ENCODE peak calls at places on chromosomes 5 and 9, in six cellular contexts. T is endodermal cell, W is choroid plexus epithelial cell, V is tibial artery, D is glutamatergic neuron, P is retinal pigment epithelial cell. B is an unnamed sample.

GRCh38 chr5:53261245-53261644 is 151.7 kb upstream of the MOCS2 start:
- DNase-seq in V (no peak), W (peak; percentile 41), D (no peak), P (no peak), T (no peak), B (no peak)

GRCh38 chr5:105954341-105954740 is 1716.4 kb downstream of the EFNA5 start:
- DNase-seq in T (no peak), V (no peak), W (peak; percentile 11), D (no peak), P (no peak), B (no peak)

GRCh38 chr5:73663860-73664240 is 37.9 kb downstream of the ARHGEF28 start:
- DNase-seq in D (no peak), V (no peak), P (no peak), T (no peak), W (no peak), B (no peak)

GRCh38 chr5:179190851-179191505 is 130.8 kb downstream of the ZNF354C start:
- DNase-seq in V (peak; percentile 63), D (peak; percentile 50), P (no peak), T (no peak), W (no peak), B (no peak)

GRCh38 chr5:56026863-56027300 is 32.1 kb upstream of the IL6ST start:
- DNase-seq in W (peak; percentile 92), V (no peak), D (no peak), P (peak; percentile 64), T (no peak), B (no peak)

GRCh38 chr5:146369691-146370090 is 31.1 kb downstream of the POU4F3 start:
- DNase-seq in W (peak; percentile 65), P (peak; percentile 38), D (no peak), T (no peak), V (no peak), B (no peak)

GRCh38 chr5:173475780-173476179 is 140.7 kb downstream of the BOD1 start:
- DNase-seq in W (no peak), V (no peak), T (no peak), D (no peak), P (no peak), B (no peak)

GRCh38 chr5:8060235-8061139 is 191.5 kb downstream of the MTRR start:
- DNase-seq in D (peak; percentile 44), V (no peak), W (no peak), P (no peak), T (no peak), B (no peak)

GRCh38 chr5:131212471-131213021 is 41.8 kb downstream of the LYRM7 start:
- DNase-seq in V (no peak), W (no peak), D (no peak), T (no peak), P (no peak), B (no peak)

GRCh38 chr5:38783011-38783551 is 62.7 kb upstream of the OSMR start:
- DNase-seq in P (peak; percentile 90), V (no peak), D (no peak), T (no peak), W (peak; percentile 97), B (no peak)

GRCh38 chr9:70411930-70412677 is 2.4 kb downstream of the KLF9 start:
- DNase-seq in W (peak; percentile 95), P (no peak), T (peak; percentile 79), D (no peak), V (peak; percentile 88), B (peak; percentile 46)

GRCh38 chr9:4984171-4984570 is 901 bp upstream of the JAK2 start:
- DNase-seq in T (no peak), P (no peak), D (no peak), V (no peak), W (no peak), B (no peak)
- TF ChIP-seq CTCF in T (no peak), P (no peak), D (no peak), V (no peak), W (no peak), B (no peak)

GRCh38 chr5:159049844-159050318 is 49.8 kb downstream of the EBF1 start:
- DNase-seq in W (peak; percentile 82), D (no peak), P (no peak), V (no peak), T (no peak), B (no peak)
- TF ChIP-seq CTCF in W (peak; percentile 64), D (no peak), P (peak; percentile 58), V (peak; percentile 61), T (peak; percentile 60), B (no peak)

GRCh38 chr5:96752341-96753016 is 55.3 kb downstream of the ERAP1 start:
- DNase-seq in P (peak; percentile 14), T (no peak), V (no peak), W (peak; percentile 85), D (no peak), B (no peak)
- TF ChIP-seq CTCF in P (peak; percentile 69), T (peak; percentile 78), V (peak; percentile 44), W (peak; percentile 59), D (peak; percentile 83), B (peak; percentile 76)

GRCh38 chr9:90953805-90954204 is 152.2 kb downstream of the SYK start:
- DNase-seq in P (no peak), T (no peak), D (no peak), W (no peak), V (no peak), B (no peak)
- TF ChIP-seq CTCF in P (no peak), T (peak; percentile 48), D (no peak), W (no peak), V (no peak), B (no peak)

DNA sequence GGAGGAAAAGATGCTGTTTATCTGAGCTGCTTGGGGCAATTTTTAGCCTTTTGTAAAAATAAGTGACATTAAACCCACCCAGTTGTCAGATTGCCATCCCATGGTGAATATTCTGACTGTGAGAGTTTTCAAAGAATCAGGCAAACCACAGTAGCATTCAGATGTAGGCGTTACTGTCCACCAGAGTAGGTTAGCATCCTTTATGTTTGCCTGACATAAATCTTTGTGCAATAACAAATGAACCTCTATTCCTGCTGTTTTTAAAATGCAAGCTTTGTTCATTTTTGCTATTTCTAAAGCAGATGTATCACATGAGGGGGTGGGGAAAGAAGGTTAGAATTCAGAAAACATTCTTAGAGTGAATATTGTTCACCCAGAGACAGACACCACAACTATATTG is 427.8 kb downstream of the CDH9 start:
- DNase-seq in T (no peak), D (no peak), V (no peak), P (no peak), W (no peak), B (no peak)
- TF ChIP-seq CTCF in T (no peak), D (no peak), V (no peak), P (no peak), W (no peak), B (no peak)

GRCh38 chr5:108747111-108748009 is at the start of gene FER:
- DNase-seq in P (peak; percentile 46), D (no peak), W (peak; percentile 83), T (no peak), V (no peak), B (no peak)

GRCh38 chr5:108749130-108749861 is 1.6 kb downstream of the FER start:
- DNase-seq in W (peak; percentile 24), V (no peak), D (no peak), T (no peak), P (no peak), B (no peak)

GRCh38 chr5:108753331-108753730 is 5.6 kb downstream of the FER start:
- DNase-seq in V (no peak), D (no peak), P (peak; percentile 20), W (peak; percentile 73), T (no peak), B (no peak)

GRCh38 chr5:108748010-108748353 is 285 bp downstream of the FER start:
- DNase-seq in T (no peak), V (no peak), D (no peak), W (no peak), P (no peak), B (no peak)

GRCh38 chr5:108748354-108749129 is 845 bp downstream of the FER start:
- DNase-seq in D (peak; percentile 99), T (peak; percentile 100), W (peak; percentile 99), V (peak; percentile 100), P (peak; percentile 98), B (peak; percentile 92)
- TF ChIP-seq CTCF in D (peak; percentile 25), T (peak; percentile 39), W (peak; percentile 21), V (peak; percentile 27), P (peak; percentile 12), B (no peak)

GRCh38 chr9:121634800-121635261 is 16.6 kb upstream of the DAB2IP start:
- DNase-seq in V (no peak), W (peak; percentile 28), P (no peak), D (peak; percentile 77), T (peak; percentile 90), B (no peak)
- TF ChIP-seq CTCF in V (peak; percentile 21), W (peak; percentile 66), P (peak; percentile 61), D (peak; percentile 43), T (peak; percentile 88), B (no peak)

DNA sequence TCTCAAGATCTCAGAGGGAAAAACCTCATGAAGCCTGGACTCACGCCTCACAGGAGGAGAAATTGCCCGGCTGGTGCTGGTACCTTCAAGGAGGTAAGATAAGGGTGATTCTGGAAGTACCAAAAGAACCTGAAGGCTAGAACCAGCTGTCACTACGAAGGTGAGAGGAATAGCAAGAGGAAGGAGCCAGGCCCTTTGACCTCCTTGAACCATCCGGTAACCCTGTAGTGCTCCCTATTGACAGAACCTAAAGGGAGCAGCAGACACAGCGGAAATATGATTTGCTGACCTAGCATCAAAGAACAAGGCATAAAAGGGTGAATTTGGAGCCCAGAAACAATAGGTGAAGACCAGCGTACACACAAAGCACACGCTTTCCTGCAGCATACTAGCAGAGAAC is 92.2 kb downstream of the DOCK8 start:
- DNase-seq in V (no peak), D (no peak), P (no peak), T (peak; percentile 71), W (no peak), B (no peak)
- TF ChIP-seq CTCF in V (no peak), D (no peak), P (peak; percentile 36), T (peak; percentile 70), W (no peak), B (no peak)

B was measured in activated B cell treated with CpG ODN at 0.5 μM for 24 hours.